ENCODE peak calls at places on chromosome 9, in five cellular contexts. J, Y, K, V and T are unnamed samples.

GRCh38 chr9:93148721-93149120 is 14.7 kb upstream of the NINJ1 start:
- DNase-seq in K (no peak), Y (no peak), V (no peak), J (no peak), T (no peak)

GRCh38 chr9:118003240-118003639 is 299.0 kb downstream of the TLR4 start:
- DNase-seq in J (no peak), V (no peak), K (no peak), Y (no peak), T (peak; percentile 15)

GRCh38 chr9:133738039-133738805 is at the start of gene SARDH:
- DNase-seq in Y (peak; percentile 86), K (peak; percentile 55), V (peak; percentile 32), J (no peak), T (no peak)

GRCh38 chr9:8268216-8268878 is 468.8 kb upstream of the DMAC1 start:
- DNase-seq in V (no peak), K (no peak), J (no peak), Y (no peak), T (no peak)

GRCh38 chr9:130150779-130151381 is 21.3 kb upstream of the NCS1 start:
- DNase-seq in J (no peak), V (peak; percentile 79), K (no peak), Y (no peak), T (no peak)

GRCh38 chr9:1233568-1233967 is 183.4 kb downstream of the DMRT2 start:
- DNase-seq in V (no peak), K (no peak), J (no peak), Y (no peak), T (no peak)

GRCh38 chr9:20270176-20270575 is 352.1 kb downstream of the MLLT3 start:
- DNase-seq in K (no peak), Y (no peak), V (no peak), J (no peak), T (no peak)

GRCh38 chr9:12056874-12057273 is 636.3 kb upstream of the TYRP1 start:
- DNase-seq in K (no peak), J (no peak), V (no peak), Y (no peak), T (no peak)

GRCh38 chr9:98846879-98847278 is 39.4 kb downstream of the GALNT12 start:
- DNase-seq in J (no peak), V (no peak), Y (no peak), K (no peak), T (no peak)

GRCh38 chr9:105711867-105712266 is 17.5 kb downstream of the TMEM38B start:
- DNase-seq in J (no peak), K (no peak), Y (no peak), V (no peak), T (no peak)

GRCh38 chr9:129323376-129323998 is 145.4 kb upstream of the IER5L start:
- DNase-seq in V (peak; percentile 74), Y (no peak), K (no peak), J (no peak), T (no peak)

GRCh38 chr9:85185486-85186217 is 516.1 kb downstream of the NTRK2 start:
- DNase-seq in V (no peak), K (no peak), Y (no peak), J (no peak), T (no peak)

GRCh38 chr9:23123048-23123632 is 676.5 kb downstream of the DMRTA1 start:
- DNase-seq in K (peak; percentile 35), V (peak; percentile 59), J (no peak), Y (peak; percentile 66), T (peak; percentile 50)

GRCh38 chr9:107883496-107884120 is 394.0 kb upstream of the KLF4 start:
- DNase-seq in Y (no peak), K (no peak), V (peak; percentile 65), J (no peak), T (no peak)

GRCh38 chr9:6956796-6957355 is 199.1 kb downstream of the KDM4C start:
- DNase-seq in K (no peak), Y (no peak), J (no peak), V (no peak), T (no peak)